ENCODE peak calls at places on chromosome 21, in nine cellular contexts. One of them, this sample, is unnamed.

GRCh38 chr21:44431300-44431699 is 24.0 kb upstream of the LRRC3 start:
- DNase-seq in stimulated activated CD4-positive, alpha-beta T cell treated with anti-CD3 and anti-CD28 coated beads, Interleukin-15, amount 100 ng/mL, for 24 hours: no peak
- DNase-seq in HepG2: no peak
- DNase-seq in lower lobe of right lung: no peak
- DNase-seq in fibroblast of lung: no peak
- DNase-seq in activated CD4-positive, alpha-beta T cell treated with anti-CD3 and anti-CD28 coated beads for 24 hours: no peak
- DNase-seq in hypothalamus: no peak
- DNase-seq in colonic mucosa: no peak
- DNase-seq in neural crest cell: no peak
- DNase-seq in this sample: no peak

GRCh38 chr21:34980423-34981115 is 68.5 kb downstream of the RUNX1 start:
- DNase-seq in stimulated activated CD4-positive, alpha-beta T cell treated with anti-CD3 and anti-CD28 coated beads, Interleukin-15, amount 100 ng/mL, for 24 hours: no peak
- DNase-seq in HepG2: no peak
- DNase-seq in lower lobe of right lung: no peak
- DNase-seq in fibroblast of lung: peak; percentile 65
- DNase-seq in activated CD4-positive, alpha-beta T cell treated with anti-CD3 and anti-CD28 coated beads for 24 hours: no peak
- DNase-seq in hypothalamus: no peak
- DNase-seq in colonic mucosa: no peak
- DNase-seq in neural crest cell: no peak
- DNase-seq in this sample: no peak

GRCh38 chr21:29125199-29125598 is 5.2 kb upstream of the MAP3K7CL start:
- DNase-seq in stimulated activated CD4-positive, alpha-beta T cell treated with anti-CD3 and anti-CD28 coated beads, Interleukin-15, amount 100 ng/mL, for 24 hours: no peak
- DNase-seq in HepG2: no peak
- DNase-seq in lower lobe of right lung: no peak
- DNase-seq in fibroblast of lung: no peak
- DNase-seq in activated CD4-positive, alpha-beta T cell treated with anti-CD3 and anti-CD28 coated beads for 24 hours: no peak
- DNase-seq in hypothalamus: no peak
- DNase-seq in colonic mucosa: no peak
- DNase-seq in neural crest cell: no peak
- DNase-seq in this sample: no peak

GRCh38 chr21:34795152-34796141 is 126.7 kb downstream of the CLIC6 start:
- DNase-seq in stimulated activated CD4-positive, alpha-beta T cell treated with anti-CD3 and anti-CD28 coated beads, Interleukin-15, amount 100 ng/mL, for 24 hours: no peak
- DNase-seq in HepG2: peak; percentile 76
- DNase-seq in lower lobe of right lung: no peak
- DNase-seq in fibroblast of lung: peak; percentile 83
- DNase-seq in activated CD4-positive, alpha-beta T cell treated with anti-CD3 and anti-CD28 coated beads for 24 hours: no peak
- DNase-seq in hypothalamus: no peak
- DNase-seq in colonic mucosa: peak; percentile 65
- DNase-seq in neural crest cell: no peak
- DNase-seq in this sample: no peak

GRCh38 chr21:41634211-41634694 is 126.3 kb upstream of the TMPRSS2 start:
- DNase-seq in stimulated activated CD4-positive, alpha-beta T cell treated with anti-CD3 and anti-CD28 coated beads, Interleukin-15, amount 100 ng/mL, for 24 hours: no peak
- DNase-seq in HepG2: no peak
- DNase-seq in lower lobe of right lung: peak; percentile 60
- DNase-seq in fibroblast of lung: no peak
- DNase-seq in activated CD4-positive, alpha-beta T cell treated with anti-CD3 and anti-CD28 coated beads for 24 hours: no peak
- DNase-seq in hypothalamus: no peak
- DNase-seq in colonic mucosa: peak; percentile 39
- DNase-seq in neural crest cell: no peak
- DNase-seq in this sample: peak; percentile 92

GRCh38 chr21:45276620-45277019 is 11.1 kb downstream of the POFUT2 start:
- DNase-seq in stimulated activated CD4-positive, alpha-beta T cell treated with anti-CD3 and anti-CD28 coated beads, Interleukin-15, amount 100 ng/mL, for 24 hours: no peak
- DNase-seq in HepG2: no peak
- DNase-seq in lower lobe of right lung: peak; percentile 43
- DNase-seq in fibroblast of lung: no peak
- DNase-seq in activated CD4-positive, alpha-beta T cell treated with anti-CD3 and anti-CD28 coated beads for 24 hours: no peak
- DNase-seq in hypothalamus: no peak
- DNase-seq in colonic mucosa: no peak
- DNase-seq in neural crest cell: no peak
- DNase-seq in this sample: peak; percentile 48

GRCh38 chr21:42840411-42841155 is 38.8 kb downstream of the WDR4 start:
- DNase-seq in stimulated activated CD4-positive, alpha-beta T cell treated with anti-CD3 and anti-CD28 coated beads, Interleukin-15, amount 100 ng/mL, for 24 hours: no peak
- DNase-seq in HepG2: no peak
- DNase-seq in lower lobe of right lung: peak; percentile 35
- DNase-seq in fibroblast of lung: no peak
- DNase-seq in activated CD4-positive, alpha-beta T cell treated with anti-CD3 and anti-CD28 coated beads for 24 hours: no peak
- DNase-seq in hypothalamus: no peak
- DNase-seq in colonic mucosa: no peak
- DNase-seq in neural crest cell: no peak
- DNase-seq in this sample: no peak

GRCh38 chr21:26674324-26674723 is 101.2 kb upstream of the CYYR1 start:
- DNase-seq in stimulated activated CD4-positive, alpha-beta T cell treated with anti-CD3 and anti-CD28 coated beads, Interleukin-15, amount 100 ng/mL, for 24 hours: no peak
- DNase-seq in HepG2: no peak
- DNase-seq in lower lobe of right lung: no peak
- DNase-seq in fibroblast of lung: no peak
- DNase-seq in activated CD4-positive, alpha-beta T cell treated with anti-CD3 and anti-CD28 coated beads for 24 hours: no peak
- DNase-seq in hypothalamus: no peak
- DNase-seq in colonic mucosa: no peak
- DNase-seq in neural crest cell: no peak
- DNase-seq in this sample: no peak

GRCh38 chr21:30434033-30434631 is 4.1 kb downstream of the KRTAP13-4 start:
- DNase-seq in stimulated activated CD4-positive, alpha-beta T cell treated with anti-CD3 and anti-CD28 coated beads, Interleukin-15, amount 100 ng/mL, for 24 hours: peak; percentile 24
- DNase-seq in HepG2: no peak
- DNase-seq in lower lobe of right lung: no peak
- DNase-seq in fibroblast of lung: peak; percentile 0
- DNase-seq in activated CD4-positive, alpha-beta T cell treated with anti-CD3 and anti-CD28 coated beads for 24 hours: no peak
- DNase-seq in hypothalamus: no peak
- DNase-seq in colonic mucosa: peak; percentile 22
- DNase-seq in neural crest cell: peak; percentile 28
- DNase-seq in this sample: no peak

GRCh38 chr21:43342301-43342881 is 84.5 kb downstream of the SIK1 start:
- DNase-seq in stimulated activated CD4-positive, alpha-beta T cell treated with anti-CD3 and anti-CD28 coated beads, Interleukin-15, amount 100 ng/mL, for 24 hours: no peak
- DNase-seq in HepG2: no peak
- DNase-seq in lower lobe of right lung: no peak
- DNase-seq in fibroblast of lung: no peak
- DNase-seq in activated CD4-positive, alpha-beta T cell treated with anti-CD3 and anti-CD28 coated beads for 24 hours: no peak
- DNase-seq in hypothalamus: no peak
- DNase-seq in colonic mucosa: no peak
- DNase-seq in neural crest cell: no peak
- DNase-seq in this sample: no peak

GRCh38 chr21:39106881-39107462 is 76.3 kb downstream of the PSMG1 start:
- DNase-seq in stimulated activated CD4-positive, alpha-beta T cell treated with anti-CD3 and anti-CD28 coated beads, Interleukin-15, amount 100 ng/mL, for 24 hours: no peak
- DNase-seq in HepG2: no peak
- DNase-seq in lower lobe of right lung: no peak
- DNase-seq in fibroblast of lung: no peak
- DNase-seq in activated CD4-positive, alpha-beta T cell treated with anti-CD3 and anti-CD28 coated beads for 24 hours: no peak
- DNase-seq in hypothalamus: no peak
- DNase-seq in colonic mucosa: no peak
- DNase-seq in neural crest cell: no peak
- DNase-seq in this sample: no peak

GRCh38 chr21:10640446-10640845 is 119.1 kb downstream of the TPTE start:
- DNase-seq in stimulated activated CD4-positive, alpha-beta T cell treated with anti-CD3 and anti-CD28 coated beads, Interleukin-15, amount 100 ng/mL, for 24 hours: no peak
- DNase-seq in HepG2: no peak
- DNase-seq in lower lobe of right lung: no peak
- DNase-seq in fibroblast of lung: no peak
- DNase-seq in activated CD4-positive, alpha-beta T cell treated with anti-CD3 and anti-CD28 coated beads for 24 hours: no peak
- DNase-seq in hypothalamus: no peak
- DNase-seq in colonic mucosa: no peak
- DNase-seq in neural crest cell: no peak
- DNase-seq in this sample: no peak

GRCh38 chr21:33099131-33099530 is 29.2 kb downstream of the OLIG1 start:
- DNase-seq in stimulated activated CD4-positive, alpha-beta T cell treated with anti-CD3 and anti-CD28 coated beads, Interleukin-15, amount 100 ng/mL, for 24 hours: no peak
- DNase-seq in HepG2: no peak
- DNase-seq in lower lobe of right lung: no peak
- DNase-seq in fibroblast of lung: no peak
- DNase-seq in activated CD4-positive, alpha-beta T cell treated with anti-CD3 and anti-CD28 coated beads for 24 hours: no peak
- DNase-seq in hypothalamus: no peak
- DNase-seq in colonic mucosa: no peak
- DNase-seq in neural crest cell: no peak
- DNase-seq in this sample: no peak

GRCh38 chr21:32818411-32818810 is 46.9 kb upstream of the PAXBP1 start:
- DNase-seq in stimulated activated CD4-positive, alpha-beta T cell treated with anti-CD3 and anti-CD28 coated beads, Interleukin-15, amount 100 ng/mL, for 24 hours: no peak
- DNase-seq in HepG2: no peak
- DNase-seq in lower lobe of right lung: no peak
- DNase-seq in fibroblast of lung: no peak
- DNase-seq in activated CD4-positive, alpha-beta T cell treated with anti-CD3 and anti-CD28 coated beads for 24 hours: no peak
- DNase-seq in hypothalamus: no peak
- DNase-seq in colonic mucosa: no peak
- DNase-seq in neural crest cell: no peak
- DNase-seq in this sample: no peak

GRCh38 chr21:45102391-45102932 is 28.1 kb downstream of the ADARB1 start:
- DNase-seq in stimulated activated CD4-positive, alpha-beta T cell treated with anti-CD3 and anti-CD28 coated beads, Interleukin-15, amount 100 ng/mL, for 24 hours: no peak
- DNase-seq in HepG2: no peak
- DNase-seq in lower lobe of right lung: no peak
- DNase-seq in fibroblast of lung: peak; percentile 35
- DNase-seq in activated CD4-positive, alpha-beta T cell treated with anti-CD3 and anti-CD28 coated beads for 24 hours: no peak
- DNase-seq in hypothalamus: no peak
- DNase-seq in colonic mucosa: peak; percentile 61
- DNase-seq in neural crest cell: no peak
- DNase-seq in this sample: no peak

GRCh38 chr21:26587621-26588260 is 14.7 kb upstream of the CYYR1 start:
- DNase-seq in stimulated activated CD4-positive, alpha-beta T cell treated with anti-CD3 and anti-CD28 coated beads, Interleukin-15, amount 100 ng/mL, for 24 hours: no peak
- DNase-seq in HepG2: no peak
- DNase-seq in lower lobe of right lung: no peak
- DNase-seq in fibroblast of lung: peak; percentile 70
- DNase-seq in activated CD4-positive, alpha-beta T cell treated with anti-CD3 and anti-CD28 coated beads for 24 hours: no peak
- DNase-seq in hypothalamus: no peak
- DNase-seq in colonic mucosa: no peak
- DNase-seq in neural crest cell: no peak
- DNase-seq in this sample: no peak

GRCh38 chr21:32768530-32768929 is 3.0 kb downstream of the PAXBP1 start:
- DNase-seq in stimulated activated CD4-positive, alpha-beta T cell treated with anti-CD3 and anti-CD28 coated beads, Interleukin-15, amount 100 ng/mL, for 24 hours: no peak
- DNase-seq in HepG2: no peak
- DNase-seq in lower lobe of right lung: no peak
- DNase-seq in fibroblast of lung: peak; percentile 22
- DNase-seq in activated CD4-positive, alpha-beta T cell treated with anti-CD3 and anti-CD28 coated beads for 24 hours: no peak
- DNase-seq in hypothalamus: no peak
- DNase-seq in colonic mucosa: no peak
- DNase-seq in neural crest cell: no peak
- DNase-seq in this sample: no peak

GRCh38 chr21:39612233-39613028 is at the start of gene B3GALT5:
- DNase-seq in stimulated activated CD4-positive, alpha-beta T cell treated with anti-CD3 and anti-CD28 coated beads, Interleukin-15, amount 100 ng/mL, for 24 hours: peak; percentile 5
- DNase-seq in HepG2: no peak
- DNase-seq in lower lobe of right lung: no peak
- DNase-seq in fibroblast of lung: peak; percentile 72
- DNase-seq in activated CD4-positive, alpha-beta T cell treated with anti-CD3 and anti-CD28 coated beads for 24 hours: no peak
- DNase-seq in hypothalamus: no peak
- DNase-seq in colonic mucosa: peak; percentile 58
- DNase-seq in neural crest cell: peak; percentile 65
- DNase-seq in this sample: no peak

GRCh38 chr21:46253610-46254124 is 25.1 kb upstream of the LSS start:
- DNase-seq in stimulated activated CD4-positive, alpha-beta T cell treated with anti-CD3 and anti-CD28 coated beads, Interleukin-15, amount 100 ng/mL, for 24 hours: peak; percentile 53
- DNase-seq in HepG2: no peak
- DNase-seq in lower lobe of right lung: no peak
- DNase-seq in fibroblast of lung: no peak
- DNase-seq in activated CD4-positive, alpha-beta T cell treated with anti-CD3 and anti-CD28 coated beads for 24 hours: peak; percentile 28
- DNase-seq in hypothalamus: no peak
- DNase-seq in colonic mucosa: no peak
- DNase-seq in neural crest cell: no peak
- DNase-seq in this sample: no peak

GRCh38 chr21:42302292-42302650 is 12.9 kb downstream of the TFF3 start:
- DNase-seq in stimulated activated CD4-positive, alpha-beta T cell treated with anti-CD3 and anti-CD28 coated beads, Interleukin-15, amount 100 ng/mL, for 24 hours: no peak
- DNase-seq in HepG2: no peak
- DNase-seq in lower lobe of right lung: no peak
- DNase-seq in fibroblast of lung: no peak
- DNase-seq in activated CD4-positive, alpha-beta T cell treated with anti-CD3 and anti-CD28 coated beads for 24 hours: no peak
- DNase-seq in hypothalamus: no peak
- DNase-seq in colonic mucosa: no peak
- DNase-seq in neural crest cell: no peak
- DNase-seq in this sample: no peak

GRCh38 chr21:20603236-20603635 is 395.0 kb upstream of the NCAM2 start:
- DNase-seq in stimulated activated CD4-positive, alpha-beta T cell treated with anti-CD3 and anti-CD28 coated beads, Interleukin-15, amount 100 ng/mL, for 24 hours: no peak
- DNase-seq in HepG2: no peak
- DNase-seq in lower lobe of right lung: no peak
- DNase-seq in fibroblast of lung: no peak
- DNase-seq in activated CD4-positive, alpha-beta T cell treated with anti-CD3 and anti-CD28 coated beads for 24 hours: no peak
- DNase-seq in hypothalamus: no peak
- DNase-seq in colonic mucosa: no peak
- DNase-seq in neural crest cell: no peak
- DNase-seq in this sample: no peak

GRCh38 chr21:34889287-34889536 is 159.9 kb downstream of the RUNX1 start:
- DNase-seq in stimulated activated CD4-positive, alpha-beta T cell treated with anti-CD3 and anti-CD28 coated beads, Interleukin-15, amount 100 ng/mL, for 24 hours: peak; percentile 69
- DNase-seq in HepG2: peak; percentile 9
- DNase-seq in lower lobe of right lung: peak; percentile 78
- DNase-seq in fibroblast of lung: peak; percentile 80
- DNase-seq in activated CD4-positive, alpha-beta T cell treated with anti-CD3 and anti-CD28 coated beads for 24 hours: no peak
- DNase-seq in hypothalamus: no peak
- DNase-seq in colonic mucosa: peak; percentile 47
- DNase-seq in neural crest cell: peak; percentile 41
- DNase-seq in this sample: no peak

GRCh38 chr21:27532081-27532480 is 565.2 kb upstream of the ADAMTS5 start:
- DNase-seq in stimulated activated CD4-positive, alpha-beta T cell treated with anti-CD3 and anti-CD28 coated beads, Interleukin-15, amount 100 ng/mL, for 24 hours: no peak
- DNase-seq in HepG2: peak; percentile 41
- DNase-seq in lower lobe of right lung: no peak
- DNase-seq in fibroblast of lung: peak; percentile 33
- DNase-seq in activated CD4-positive, alpha-beta T cell treated with anti-CD3 and anti-CD28 coated beads for 24 hours: no peak
- DNase-seq in hypothalamus: no peak
- DNase-seq in colonic mucosa: peak; percentile 54
- DNase-seq in neural crest cell: no peak
- DNase-seq in this sample: no peak

GRCh38 chr21:38875694-38876492 is 70.2 kb downstream of the ETS2 start:
- DNase-seq in stimulated activated CD4-positive, alpha-beta T cell treated with anti-CD3 and anti-CD28 coated beads, Interleukin-15, amount 100 ng/mL, for 24 hours: no peak
- DNase-seq in HepG2: no peak
- DNase-seq in lower lobe of right lung: no peak
- DNase-seq in fibroblast of lung: peak; percentile 63
- DNase-seq in activated CD4-positive, alpha-beta T cell treated with anti-CD3 and anti-CD28 coated beads for 24 hours: no peak
- DNase-seq in hypothalamus: no peak
- DNase-seq in colonic mucosa: no peak
- DNase-seq in neural crest cell: no peak
- DNase-seq in this sample: no peak

GRCh38 chr21:38839683-38840286 is 34.1 kb downstream of the ETS2 start:
- DNase-seq in stimulated activated CD4-positive, alpha-beta T cell treated with anti-CD3 and anti-CD28 coated beads, Interleukin-15, amount 100 ng/mL, for 24 hours: peak; percentile 21
- DNase-seq in HepG2: no peak
- DNase-seq in lower lobe of right lung: no peak
- DNase-seq in fibroblast of lung: peak; percentile 94
- DNase-seq in activated CD4-positive, alpha-beta T cell treated with anti-CD3 and anti-CD28 coated beads for 24 hours: no peak
- DNase-seq in hypothalamus: no peak
- DNase-seq in colonic mucosa: peak; percentile 12
- DNase-seq in neural crest cell: no peak
- DNase-seq in this sample: no peak

GRCh38 chr21:16193758-16194606 is 464.2 kb downstream of the USP25 start:
- DNase-seq in stimulated activated CD4-positive, alpha-beta T cell treated with anti-CD3 and anti-CD28 coated beads, Interleukin-15, amount 100 ng/mL, for 24 hours: peak; percentile 3
- DNase-seq in HepG2: no peak
- DNase-seq in lower lobe of right lung: peak; percentile 61
- DNase-seq in fibroblast of lung: peak; percentile 93
- DNase-seq in activated CD4-positive, alpha-beta T cell treated with anti-CD3 and anti-CD28 coated beads for 24 hours: no peak
- DNase-seq in hypothalamus: no peak
- DNase-seq in colonic mucosa: peak; percentile 28
- DNase-seq in neural crest cell: peak; percentile 22
- DNase-seq in this sample: no peak

GRCh38 chr21:45831991-45832740 is 149.4 kb upstream of the COL6A1 start:
- DNase-seq in stimulated activated CD4-positive, alpha-beta T cell treated with anti-CD3 and anti-CD28 coated beads, Interleukin-15, amount 100 ng/mL, for 24 hours: no peak
- DNase-seq in HepG2: no peak
- DNase-seq in lower lobe of right lung: no peak
- DNase-seq in fibroblast of lung: peak; percentile 28
- DNase-seq in activated CD4-positive, alpha-beta T cell treated with anti-CD3 and anti-CD28 coated beads for 24 hours: no peak
- DNase-seq in hypothalamus: no peak
- DNase-seq in colonic mucosa: no peak
- DNase-seq in neural crest cell: no peak
- DNase-seq in this sample: no peak

GRCh38 chr21:31546402-31547155 is 112.9 kb upstream of the SOD1 start:
- DNase-seq in stimulated activated CD4-positive, alpha-beta T cell treated with anti-CD3 and anti-CD28 coated beads, Interleukin-15, amount 100 ng/mL, for 24 hours: no peak
- DNase-seq in HepG2: no peak
- DNase-seq in lower lobe of right lung: no peak
- DNase-seq in fibroblast of lung: peak; percentile 53
- DNase-seq in activated CD4-positive, alpha-beta T cell treated with anti-CD3 and anti-CD28 coated beads for 24 hours: no peak
- DNase-seq in hypothalamus: no peak
- DNase-seq in colonic mucosa: no peak
- DNase-seq in neural crest cell: no peak
- DNase-seq in this sample: no peak

GRCh38 chr21:17389311-17389710 is 123.5 kb upstream of the CXADR start:
- DNase-seq in stimulated activated CD4-positive, alpha-beta T cell treated with anti-CD3 and anti-CD28 coated beads, Interleukin-15, amount 100 ng/mL, for 24 hours: no peak
- DNase-seq in HepG2: no peak
- DNase-seq in lower lobe of right lung: no peak
- DNase-seq in fibroblast of lung: no peak
- DNase-seq in activated CD4-positive, alpha-beta T cell treated with anti-CD3 and anti-CD28 coated beads for 24 hours: no peak
- DNase-seq in hypothalamus: no peak
- DNase-seq in colonic mucosa: no peak
- DNase-seq in neural crest cell: no peak
- DNase-seq in this sample: no peak

GRCh38 chr21:35475768-35476167 is 426.7 kb upstream of the RUNX1 start:
- DNase-seq in stimulated activated CD4-positive, alpha-beta T cell treated with anti-CD3 and anti-CD28 coated beads, Interleukin-15, amount 100 ng/mL, for 24 hours: no peak
- DNase-seq in HepG2: no peak
- DNase-seq in lower lobe of right lung: no peak
- DNase-seq in fibroblast of lung: peak; percentile 71
- DNase-seq in activated CD4-positive, alpha-beta T cell treated with anti-CD3 and anti-CD28 coated beads for 24 hours: no peak
- DNase-seq in hypothalamus: no peak
- DNase-seq in colonic mucosa: no peak
- DNase-seq in neural crest cell: no peak
- DNase-seq in this sample: no peak

GRCh38 chr21:15441999-15442398 is 287.8 kb upstream of the USP25 start:
- DNase-seq in stimulated activated CD4-positive, alpha-beta T cell treated with anti-CD3 and anti-CD28 coated beads, Interleukin-15, amount 100 ng/mL, for 24 hours: no peak
- DNase-seq in HepG2: no peak
- DNase-seq in lower lobe of right lung: no peak
- DNase-seq in fibroblast of lung: no peak
- DNase-seq in activated CD4-positive, alpha-beta T cell treated with anti-CD3 and anti-CD28 coated beads for 24 hours: no peak
- DNase-seq in hypothalamus: no peak
- DNase-seq in colonic mucosa: no peak
- DNase-seq in neural crest cell: no peak
- DNase-seq in this sample: no peak

This sample was measured in RWPE2.